ENCODE peak calls at places on chromosome 17, in five cellular contexts. O is fibroblast of lung; M is iPS-NIHi11; P is HCT116; H is activated CD4-positive, alpha-beta T cell treated with anti-CD3 and anti-CD28 coated beads for 24 hours. R is an unnamed sample.

GRCh38 chr17:57739402-57740224 is 5.5 kb downstream of the CCDC182 start:
- DNase-seq in H (no peak), M (peak), P (peak), O (no peak), R (peak)

GRCh38 chr17:4901648-4902344 is 1.1 kb downstream of the CHRNE start:
- DNase-seq in H (no peak), P (no peak), M (peak), O (peak), R (no peak)

GRCh38 chr17:82754297-82755208 is 2.7 kb downstream of the TBCD start:
- DNase-seq in P (peak), M (peak), H (no peak), O (peak), R (no peak)

GRCh38 chr17:1710807-1711553 is 803 bp upstream of the TLCD2 start:
- DNase-seq in M (peak), P (no peak), H (no peak), O (peak), R (peak)

GRCh38 chr17:39001703-39002637 is 34.8 kb upstream of the FBXO47 start:
- DNase-seq in M (peak), P (no peak), H (no peak), O (peak), R (peak)

GRCh38 chr17:58325289-58325726 is 3.3 kb downstream of the TSPOAP1 start:
- DNase-seq in M (peak), P (no peak), H (no peak), O (no peak), R (no peak)

GRCh38 chr17:67281736-67282135 is 36.7 kb upstream of the HELZ start:
- DNase-seq in H (no peak), M (no peak), O (no peak), P (no peak), R (no peak)

GRCh38 chr17:78738245-78738644 is 43.8 kb downstream of the CYTH1 start:
- DNase-seq in P (no peak), M (no peak), H (no peak), O (no peak), R (no peak)

GRCh38 chr17:74110467-74110866 is 93.0 kb upstream of the RPL38 start:
- DNase-seq in M (no peak), P (no peak), H (no peak), O (no peak), R (no peak)

GRCh38 chr17:76000755-76001521 is at the start of gene CDK3:
- DNase-seq in M (peak), O (no peak), P (no peak), H (no peak), R (no peak)

GRCh38 chr17:77674358-77674757 is 284.1 kb upstream of the TNRC6C start:
- DNase-seq in O (no peak), P (no peak), H (no peak), M (no peak), R (no peak)

GRCh38 chr17:76408037-76408849 is 23.8 kb downstream of the SPHK1 start:
- DNase-seq in O (no peak), M (peak), H (peak), P (peak), R (peak)

GRCh38 chr17:80778716-80779115 is 212.9 kb upstream of the CHMP6 start:
- DNase-seq in P (no peak), M (no peak), H (no peak), O (no peak), R (no peak)

GRCh38 chr17:6755281-6755680 is 565 bp upstream of the XAF1 start:
- DNase-seq in H (no peak), P (no peak), O (no peak), M (no peak), R (peak)

GRCh38 chr17:59725691-59726090 is 18.2 kb downstream of the VMP1 start:
- DNase-seq in M (no peak), H (no peak), P (no peak), O (no peak), R (no peak)

GRCh38 chr17:78125138-78125913 is 3.2 kb downstream of the TMC6 start:
- DNase-seq in P (no peak), O (no peak), H (no peak), M (no peak), R (no peak)

GRCh38 chr17:79784353-79785016 is 6.5 kb downstream of the CBX2 start:
- DNase-seq in P (no peak), H (no peak), M (no peak), O (no peak), R (no peak)

GRCh38 chr17:61314368-61315078 is 85.1 kb upstream of the TBX2 start:
- DNase-seq in M (no peak), H (no peak), P (no peak), O (peak), R (no peak)

GRCh38 chr17:61461967-61462733 is 9.9 kb downstream of the TBX4 start:
- DNase-seq in H (no peak), O (no peak), M (peak), P (no peak), R (peak)

GRCh38 chr17:42183741-42184711 is 1.2 kb downstream of the HCRT start:
- DNase-seq in P (peak), M (peak), O (peak), H (peak), R (peak)

GRCh38 chr17:73338050-73338491 is 26.3 kb upstream of the CDC42EP4 start:
- DNase-seq in H (no peak), O (peak), M (no peak), P (no peak), R (peak)

R was measured in mesenchymal stem cell.